ENCODE peak calls at places on chromosomes 1 and 21, in eight cellular contexts. X, T, I, O, L, Y, C and A are unnamed samples.

GRCh38 chr1:117093870-117094621 is 27.5 kb downstream of the TRIM45 start:
- DNase-seq in X (no peak), T (no peak), I (no peak), O (peak), L (no peak), Y (no peak), C (no peak), A (no peak)

GRCh38 chr1:3085721-3086120 is 16.7 kb downstream of the PRDM16 start:
- DNase-seq in X (no peak), T (no peak), I (no peak), O (no peak), L (no peak), Y (no peak), C (no peak), A (no peak)

GRCh38 chr1:205926213-205926612 is 17.0 kb downstream of the SLC26A9 start:
- DNase-seq in X (no peak), T (peak), I (no peak), O (no peak), L (no peak), Y (no peak), C (no peak), A (no peak)

GRCh38 chr1:215617979-215618378 is 50.9 kb downstream of the KCTD3 start:
- DNase-seq in X (no peak), T (no peak), I (no peak), O (no peak), L (no peak), Y (no peak), C (no peak), A (no peak)

GRCh38 chr1:69246721-69247120 is 321.0 kb upstream of the LRRC7 start:
- DNase-seq in X (no peak), T (no peak), I (no peak), O (no peak), L (no peak), Y (no peak), C (no peak), A (no peak)

GRCh38 chr1:24149854-24150227 is 6.9 kb upstream of the IL22RA1 start:
- DNase-seq in X (peak), T (peak), I (no peak), O (no peak), L (no peak), Y (no peak), C (no peak), A (no peak)

GRCh38 chr1:162404550-162405160 is 7.3 kb downstream of the SH2D1B start:
- DNase-seq in X (peak), T (no peak), I (no peak), O (no peak), L (no peak), Y (no peak), C (no peak), A (no peak)

GRCh38 chr1:82392513-82392912 is 591.8 kb downstream of the ADGRL2 start:
- DNase-seq in X (no peak), T (no peak), I (no peak), O (peak), L (no peak), Y (no peak), C (no peak), A (no peak)

GRCh38 chr1:244599937-244600350 is 53.0 kb upstream of the DESI2 start:
- DNase-seq in X (peak), T (peak), I (no peak), O (peak), L (no peak), Y (no peak), C (no peak), A (no peak)

GRCh38 chr1:46262508-46262907 is 14.9 kb downstream of the RAD54L start:
- DNase-seq in X (no peak), T (no peak), I (no peak), O (no peak), L (no peak), Y (no peak), C (no peak), A (no peak)

GRCh38 chr21:36854391-36854790 is 112.1 kb downstream of the HLCS start:
- DNase-seq in X (no peak), T (no peak), I (no peak), O (no peak), L (no peak), Y (no peak), C (no peak), A (no peak)

GRCh38 chr1:153945795-153946621 is 510 bp downstream of the DENND4B start:
- DNase-seq in X (no peak), T (peak), I (peak), O (no peak), L (peak), Y (peak), C (peak), A (no peak)

GRCh38 chr1:63915121-63915520 is 141.3 kb downstream of the ROR1 start:
- DNase-seq in X (no peak), T (no peak), I (peak), O (peak), L (no peak), Y (no peak), C (no peak), A (no peak)

GRCh38 chr1:3435666-3436065 is 18.8 kb upstream of the ARHGEF16 start:
- DNase-seq in X (no peak), T (no peak), I (no peak), O (no peak), L (no peak), Y (peak), C (no peak), A (no peak)

GRCh38 chr1:41662656-41663437 is 178.4 kb upstream of the EDN2 start:
- DNase-seq in X (peak), T (no peak), I (peak), O (no peak), L (no peak), Y (peak), C (no peak), A (peak)

GRCh38 chr1:220791287-220791686 is 4.6 kb downstream of the MTARC1 start:
- DNase-seq in X (no peak), T (no peak), I (no peak), O (no peak), L (no peak), Y (no peak), C (peak), A (no peak)

GRCh38 chr21:42612390-42612789 is 41.0 kb upstream of the PDE9A start:
- DNase-seq in X (no peak), T (no peak), I (no peak), O (no peak), L (no peak), Y (no peak), C (no peak), A (no peak)

GRCh38 chr1:224333939-224334701 is 4.1 kb upstream of the NVL start:
- DNase-seq in X (no peak), T (no peak), I (no peak), O (no peak), L (no peak), Y (no peak), C (no peak), A (no peak)

GRCh38 chr1:244893836-244894235 is 29.5 kb upstream of the HNRNPU start:
- DNase-seq in X (no peak), T (no peak), I (no peak), O (no peak), L (no peak), Y (no peak), C (no peak), A (no peak)

GRCh38 chr21:43323244-43324005 is 103.5 kb downstream of the SIK1 start:
- DNase-seq in X (no peak), T (peak), I (no peak), O (no peak), L (no peak), Y (peak), C (no peak), A (no peak)

GRCh38 chr1:212696721-212697331 is 2.8 kb downstream of the BATF3 start:
- DNase-seq in X (no peak), T (no peak), I (no peak), O (no peak), L (no peak), Y (no peak), C (no peak), A (peak)

GRCh38 chr1:35883681-35884155 is 709 bp downstream of the AGO1 start:
- DNase-seq in X (no peak), T (peak), I (peak), O (no peak), L (peak), Y (peak), C (no peak), A (peak)

GRCh38 chr1:21937372-21938121 is 437 bp upstream of the HSPG2 start:
- DNase-seq in X (no peak), T (peak), I (peak), O (peak), L (peak), Y (peak), C (peak), A (peak)

GRCh38 chr1:29626066-29626465 is 389.7 kb downstream of the PTPRU start:
- DNase-seq in X (no peak), T (no peak), I (no peak), O (no peak), L (no peak), Y (no peak), C (no peak), A (no peak)

GRCh38 chr1:7899741-7900140 is 40.9 kb downstream of the TNFRSF9 start:
- DNase-seq in X (no peak), T (no peak), I (no peak), O (peak), L (no peak), Y (no peak), C (no peak), A (peak)

GRCh38 chr1:51956528-51957509 is 33.7 kb downstream of the RAB3B start:
- DNase-seq in X (no peak), T (no peak), I (no peak), O (no peak), L (no peak), Y (no peak), C (no peak), A (no peak)

DNA sequence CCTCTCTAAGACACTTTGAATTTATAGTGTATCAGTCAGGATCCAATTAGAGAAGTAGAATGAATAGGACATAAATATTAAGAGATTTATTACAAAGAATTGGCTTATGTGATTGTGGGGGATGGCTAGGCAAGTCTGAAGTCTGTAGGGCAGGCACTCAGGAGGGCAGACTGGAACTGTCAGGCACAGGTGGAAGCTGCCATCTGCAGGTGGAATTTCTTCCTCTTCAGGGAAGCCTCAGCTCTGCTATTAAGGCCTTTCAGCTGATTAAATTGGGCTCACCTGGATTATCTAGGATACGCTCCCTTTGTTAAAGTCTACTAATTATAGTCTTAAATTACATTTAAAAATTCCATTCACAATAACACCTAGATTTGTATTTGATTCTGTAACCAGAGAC is 92.0 kb upstream of the HAO2 start:
- DNase-seq in X (no peak), T (no peak), I (no peak), O (no peak), L (no peak), Y (no peak), C (no peak), A (no peak)
- TF ChIP-seq CTCF in X (no peak), T (no peak), I (no peak), O (no peak), L (no peak), Y (no peak), C (no peak), A (peak)

GRCh38 chr1:202213361-202214088 is 19.9 kb downstream of the LGR6 start:
- DNase-seq in X (no peak), T (no peak), I (no peak), O (no peak), L (no peak), Y (no peak), C (no peak), A (no peak)
- TF ChIP-seq CTCF in X (peak), T (no peak), I (no peak), O (peak), L (no peak), Y (no peak), C (no peak), A (peak)

DNA sequence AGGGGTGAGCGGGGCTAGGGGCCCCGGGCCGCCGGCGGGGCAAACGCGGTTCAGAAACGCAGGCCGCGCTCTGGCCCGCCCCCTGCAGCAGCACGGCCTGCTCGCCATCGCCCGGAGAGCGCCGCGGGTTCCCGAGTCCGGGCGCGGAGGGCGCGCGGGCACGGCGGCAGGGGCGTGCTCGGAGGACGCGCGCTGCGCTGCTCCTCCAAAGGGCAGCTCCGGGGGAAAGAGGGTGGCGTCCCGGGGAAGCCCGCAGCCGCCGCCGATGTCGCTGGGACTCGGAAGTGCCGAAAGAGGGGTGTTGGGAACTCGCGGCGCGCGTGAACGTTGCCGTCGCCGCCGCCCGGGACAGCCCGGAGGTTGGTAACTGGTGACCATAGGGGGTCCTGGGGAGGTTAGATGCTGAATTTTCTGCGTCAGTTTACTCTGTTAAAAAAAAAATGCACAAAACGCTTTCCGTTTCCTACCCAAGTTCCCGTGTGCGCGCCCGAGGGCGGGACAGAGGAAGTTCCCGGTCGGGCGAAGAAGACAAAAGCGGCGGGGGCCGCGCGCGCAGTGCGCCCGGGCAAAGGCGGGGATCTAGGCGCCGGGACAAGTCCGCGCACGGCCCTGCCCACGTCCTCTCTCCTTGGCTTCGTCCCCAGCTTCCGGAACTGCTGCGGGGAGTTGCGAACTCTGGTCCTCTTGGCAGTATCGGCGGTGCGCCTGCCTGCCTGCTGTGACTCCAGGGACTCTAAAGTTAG is at the start of gene HHAT:
- DNase-seq in X (peak), T (peak), I (peak), O (no peak), L (no peak), Y (peak), C (peak), A (peak)
- TF ChIP-seq CTCF in X (no peak), T (no peak), I (no peak), O (peak), L (no peak), Y (peak), C (no peak), A (peak)

DNA sequence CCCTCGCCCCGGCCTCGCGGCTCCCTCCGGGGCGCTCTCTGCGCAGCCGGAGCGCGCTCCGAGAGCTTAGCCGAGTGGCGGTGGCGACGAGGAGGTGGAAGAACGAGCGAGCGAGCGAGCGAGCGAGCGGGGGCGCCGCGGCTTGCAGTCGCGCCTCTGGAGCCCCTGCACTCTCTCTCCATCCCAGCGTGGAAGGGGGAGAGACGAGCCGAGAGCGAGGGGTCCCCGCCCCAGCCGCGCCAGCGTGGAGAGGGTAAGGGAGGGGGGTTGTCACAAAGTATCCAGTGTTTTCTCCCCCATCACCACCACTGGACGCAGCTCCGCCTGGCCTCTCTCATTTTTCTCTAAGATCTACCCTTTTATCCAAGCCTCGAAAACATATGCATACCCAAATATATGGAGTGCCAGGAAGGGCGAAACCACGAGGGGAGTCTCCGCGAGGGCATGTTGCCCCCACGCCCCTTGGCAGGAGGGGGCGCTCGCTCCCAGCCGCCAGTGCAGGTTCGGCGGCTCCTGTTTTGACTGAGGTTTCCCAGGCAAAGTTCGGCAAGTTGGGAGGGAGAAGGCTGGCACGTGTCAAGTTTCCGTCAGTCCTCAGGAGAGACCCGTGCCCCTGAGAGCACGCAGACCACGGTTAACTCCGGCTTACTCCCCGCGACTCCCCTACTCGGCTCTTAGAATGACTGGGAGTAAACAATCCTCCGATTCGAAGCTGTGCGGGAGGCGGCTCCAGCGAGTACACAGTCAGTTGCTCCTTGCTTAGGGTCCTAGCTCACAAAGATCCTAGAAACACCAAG is 569 bp upstream of the DAB1 start:
- DNase-seq in X (no peak), T (peak), I (peak), O (no peak), L (no peak), Y (no peak), C (no peak), A (peak)
- TF ChIP-seq CTCF in X (peak), T (peak), I (no peak), O (peak), L (no peak), Y (peak), C (peak), A (peak)

DNA sequence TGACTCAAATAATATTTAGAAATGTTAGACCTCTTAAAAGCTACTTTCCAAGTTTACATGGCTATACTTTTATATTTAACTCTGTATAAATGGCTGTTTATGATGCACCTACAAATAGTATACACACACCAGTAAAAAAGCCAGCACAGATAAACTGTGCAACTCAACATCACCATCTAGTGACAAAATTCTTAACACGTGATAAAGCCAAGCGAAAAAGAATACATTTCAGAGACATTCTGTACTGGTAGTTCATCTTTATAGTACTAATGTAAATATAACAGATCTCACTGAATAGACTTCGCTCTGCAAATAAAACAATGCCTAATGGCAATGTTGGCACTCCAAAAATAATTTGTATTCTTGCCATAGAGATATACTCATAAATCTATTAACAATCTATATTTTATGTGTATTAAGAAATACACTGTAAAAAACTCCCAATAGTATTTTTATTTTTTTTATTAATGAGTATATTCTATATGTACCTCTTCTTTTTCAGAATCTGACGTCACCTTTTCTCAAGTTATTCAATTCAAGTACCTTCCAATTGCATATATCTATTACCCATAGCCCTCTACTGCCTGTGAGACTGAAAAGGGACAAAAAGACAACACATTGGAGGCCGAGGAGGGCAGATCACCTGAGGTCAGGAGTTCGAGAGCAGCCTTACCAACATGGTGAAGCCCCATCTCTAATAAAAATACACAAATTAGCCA is 100.2 kb downstream of the DPYD start:
- DNase-seq in X (no peak), T (no peak), I (no peak), O (no peak), L (no peak), Y (no peak), C (no peak), A (no peak)
- TF ChIP-seq CTCF in X (peak), T (no peak), I (peak), O (peak), L (peak), Y (peak), C (peak), A (peak)